ENCODE peak calls at places on chromosomes 3 and 15, in eight cellular contexts. One of them, this sample, is unnamed.

GRCh38 chr15:25241241-25241801 is 197.5 kb downstream of the UBE3A start:
- DNase-seq in lower leg skin: no peak
- DNase-seq in Caco-2: no peak
- DNase-seq in cardiac fibroblast: no peak
- DNase-seq in GM12864: no peak
- DNase-seq in esophagus squamous epithelium: no peak
- DNase-seq in fibroblast of pulmonary artery: no peak
- DNase-seq in activated CD8-positive, alpha-beta T cell treated with anti-CD3 and anti-CD28 coated beads for 36 hours: no peak
- DNase-seq in this sample: no peak

GRCh38 chr3:17745301-17745700 is 2.9 kb upstream of the TBC1D5 start:
- DNase-seq in lower leg skin: no peak
- DNase-seq in Caco-2: peak
- DNase-seq in cardiac fibroblast: no peak
- DNase-seq in GM12864: no peak
- DNase-seq in esophagus squamous epithelium: no peak
- DNase-seq in fibroblast of pulmonary artery: no peak
- DNase-seq in activated CD8-positive, alpha-beta T cell treated with anti-CD3 and anti-CD28 coated beads for 36 hours: no peak
- DNase-seq in this sample: no peak

GRCh38 chr3:164194842-164195241 is 883.5 kb downstream of the SI start:
- DNase-seq in lower leg skin: no peak
- DNase-seq in Caco-2: no peak
- DNase-seq in cardiac fibroblast: no peak
- DNase-seq in GM12864: no peak
- DNase-seq in esophagus squamous epithelium: no peak
- DNase-seq in fibroblast of pulmonary artery: no peak
- DNase-seq in activated CD8-positive, alpha-beta T cell treated with anti-CD3 and anti-CD28 coated beads for 36 hours: no peak
- DNase-seq in this sample: no peak

GRCh38 chr15:92845109-92845508 is 55.0 kb upstream of the CHD2 start:
- DNase-seq in lower leg skin: no peak
- DNase-seq in Caco-2: no peak
- DNase-seq in cardiac fibroblast: peak
- DNase-seq in GM12864: no peak
- DNase-seq in esophagus squamous epithelium: no peak
- DNase-seq in fibroblast of pulmonary artery: peak
- DNase-seq in activated CD8-positive, alpha-beta T cell treated with anti-CD3 and anti-CD28 coated beads for 36 hours: no peak
- DNase-seq in this sample: peak

GRCh38 chr15:63495780-63496179 is 8.6 kb upstream of the USP3 start:
- DNase-seq in lower leg skin: no peak
- DNase-seq in Caco-2: no peak
- DNase-seq in cardiac fibroblast: no peak
- DNase-seq in GM12864: no peak
- DNase-seq in esophagus squamous epithelium: no peak
- DNase-seq in fibroblast of pulmonary artery: no peak
- DNase-seq in activated CD8-positive, alpha-beta T cell treated with anti-CD3 and anti-CD28 coated beads for 36 hours: no peak
- DNase-seq in this sample: no peak

GRCh38 chr3:136250862-136251460 is 821 bp downstream of the PCCB start:
- DNase-seq in lower leg skin: peak
- DNase-seq in Caco-2: peak
- DNase-seq in cardiac fibroblast: peak
- DNase-seq in GM12864: no peak
- DNase-seq in esophagus squamous epithelium: no peak
- DNase-seq in fibroblast of pulmonary artery: peak
- DNase-seq in activated CD8-positive, alpha-beta T cell treated with anti-CD3 and anti-CD28 coated beads for 36 hours: peak
- DNase-seq in this sample: peak

GRCh38 chr15:62403164-62403809 is 238.2 kb upstream of the C2CD4B start:
- DNase-seq in lower leg skin: no peak
- DNase-seq in Caco-2: no peak
- DNase-seq in cardiac fibroblast: peak
- DNase-seq in GM12864: no peak
- DNase-seq in esophagus squamous epithelium: no peak
- DNase-seq in fibroblast of pulmonary artery: peak
- DNase-seq in activated CD8-positive, alpha-beta T cell treated with anti-CD3 and anti-CD28 coated beads for 36 hours: no peak
- DNase-seq in this sample: no peak

GRCh38 chr3:132256984-132257383 is 60.2 kb upstream of the ACP3 start:
- DNase-seq in lower leg skin: no peak
- DNase-seq in Caco-2: peak
- DNase-seq in cardiac fibroblast: peak
- DNase-seq in GM12864: no peak
- DNase-seq in esophagus squamous epithelium: no peak
- DNase-seq in fibroblast of pulmonary artery: peak
- DNase-seq in activated CD8-positive, alpha-beta T cell treated with anti-CD3 and anti-CD28 coated beads for 36 hours: no peak
- DNase-seq in this sample: no peak

GRCh38 chr3:108818404-108818803 is 4.2 kb upstream of the TRAT1 start:
- DNase-seq in lower leg skin: no peak
- DNase-seq in Caco-2: peak
- DNase-seq in cardiac fibroblast: no peak
- DNase-seq in GM12864: peak
- DNase-seq in esophagus squamous epithelium: no peak
- DNase-seq in fibroblast of pulmonary artery: peak
- DNase-seq in activated CD8-positive, alpha-beta T cell treated with anti-CD3 and anti-CD28 coated beads for 36 hours: peak
- DNase-seq in this sample: peak

GRCh38 chr3:124266517-124266916 is 274.6 kb upstream of the ROPN1 start:
- DNase-seq in lower leg skin: no peak
- DNase-seq in Caco-2: no peak
- DNase-seq in cardiac fibroblast: peak
- DNase-seq in GM12864: no peak
- DNase-seq in esophagus squamous epithelium: no peak
- DNase-seq in fibroblast of pulmonary artery: peak
- DNase-seq in activated CD8-positive, alpha-beta T cell treated with anti-CD3 and anti-CD28 coated beads for 36 hours: no peak
- DNase-seq in this sample: no peak

GRCh38 chr3:147410518-147411234 is 1.5 kb downstream of the ZIC1 start:
- DNase-seq in lower leg skin: no peak
- DNase-seq in Caco-2: no peak
- DNase-seq in cardiac fibroblast: peak
- DNase-seq in GM12864: no peak
- DNase-seq in esophagus squamous epithelium: no peak
- DNase-seq in fibroblast of pulmonary artery: peak
- DNase-seq in activated CD8-positive, alpha-beta T cell treated with anti-CD3 and anti-CD28 coated beads for 36 hours: peak
- DNase-seq in this sample: no peak

GRCh38 chr15:85730001-85730820 is 64.5 kb downstream of the KLHL25 start:
- DNase-seq in lower leg skin: no peak
- DNase-seq in Caco-2: peak
- DNase-seq in cardiac fibroblast: peak
- DNase-seq in GM12864: no peak
- DNase-seq in esophagus squamous epithelium: no peak
- DNase-seq in fibroblast of pulmonary artery: peak
- DNase-seq in activated CD8-positive, alpha-beta T cell treated with anti-CD3 and anti-CD28 coated beads for 36 hours: peak
- DNase-seq in this sample: peak
- TF ChIP-seq CTCF in lower leg skin: peak
- TF ChIP-seq CTCF in Caco-2: peak
- TF ChIP-seq CTCF in cardiac fibroblast: peak
- TF ChIP-seq CTCF in GM12864: peak
- TF ChIP-seq CTCF in esophagus squamous epithelium: peak
- TF ChIP-seq CTCF in fibroblast of pulmonary artery: peak
- TF ChIP-seq CTCF in activated CD8-positive, alpha-beta T cell treated with anti-CD3 and anti-CD28 coated beads for 36 hours: peak
- TF ChIP-seq CTCF in this sample: peak

GRCh38 chr3:187696036-187696435 is 6.3 kb downstream of the RTP2 start:
- DNase-seq in lower leg skin: no peak
- DNase-seq in Caco-2: no peak
- DNase-seq in cardiac fibroblast: no peak
- DNase-seq in GM12864: no peak
- DNase-seq in esophagus squamous epithelium: no peak
- DNase-seq in fibroblast of pulmonary artery: no peak
- DNase-seq in activated CD8-positive, alpha-beta T cell treated with anti-CD3 and anti-CD28 coated beads for 36 hours: no peak
- DNase-seq in this sample: no peak
- TF ChIP-seq CTCF in lower leg skin: no peak
- TF ChIP-seq CTCF in Caco-2: no peak
- TF ChIP-seq CTCF in cardiac fibroblast: no peak
- TF ChIP-seq CTCF in GM12864: no peak
- TF ChIP-seq CTCF in esophagus squamous epithelium: no peak
- TF ChIP-seq CTCF in fibroblast of pulmonary artery: no peak
- TF ChIP-seq CTCF in activated CD8-positive, alpha-beta T cell treated with anti-CD3 and anti-CD28 coated beads for 36 hours: no peak
- TF ChIP-seq CTCF in this sample: no peak

DNA sequence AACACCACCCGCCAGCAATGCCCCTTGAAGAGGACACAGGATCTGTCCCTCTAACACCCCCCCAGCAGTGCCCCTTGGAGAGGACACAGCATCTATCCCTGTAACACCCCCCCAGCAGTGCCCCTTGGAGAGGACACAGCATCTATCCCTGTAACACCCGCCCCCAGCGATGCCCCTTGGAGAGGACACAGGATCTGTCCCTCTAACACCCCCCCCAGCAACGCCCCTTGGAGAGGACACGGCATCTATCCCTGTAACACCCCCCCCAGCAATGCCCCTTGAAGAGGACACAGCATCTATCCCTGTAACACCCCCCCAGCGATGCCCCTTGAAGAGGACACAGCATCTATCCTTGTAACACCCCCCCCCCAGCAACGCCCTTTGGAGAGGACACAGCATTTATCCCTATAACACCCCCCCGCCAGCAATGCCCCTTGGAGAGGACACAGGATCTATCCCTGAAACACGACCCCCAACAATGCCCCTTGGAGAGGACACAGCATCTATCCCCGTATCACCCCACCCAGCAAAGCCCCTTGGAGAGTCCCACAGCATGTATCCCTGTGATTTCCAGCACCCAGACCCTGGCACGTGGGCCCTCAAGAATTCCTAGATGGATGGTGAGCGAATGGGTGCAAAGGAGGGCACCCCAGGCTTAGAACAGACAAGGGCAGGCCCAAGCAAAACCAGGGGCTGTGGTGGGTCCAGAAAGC is 26.9 kb downstream of the TNK2 start:
- DNase-seq in lower leg skin: no peak
- DNase-seq in Caco-2: no peak
- DNase-seq in cardiac fibroblast: no peak
- DNase-seq in GM12864: no peak
- DNase-seq in esophagus squamous epithelium: no peak
- DNase-seq in fibroblast of pulmonary artery: no peak
- DNase-seq in activated CD8-positive, alpha-beta T cell treated with anti-CD3 and anti-CD28 coated beads for 36 hours: no peak
- DNase-seq in this sample: no peak
- TF ChIP-seq CTCF in lower leg skin: no peak
- TF ChIP-seq CTCF in Caco-2: no peak
- TF ChIP-seq CTCF in cardiac fibroblast: no peak
- TF ChIP-seq CTCF in GM12864: no peak
- TF ChIP-seq CTCF in esophagus squamous epithelium: no peak
- TF ChIP-seq CTCF in fibroblast of pulmonary artery: no peak
- TF ChIP-seq CTCF in activated CD8-positive, alpha-beta T cell treated with anti-CD3 and anti-CD28 coated beads for 36 hours: no peak
- TF ChIP-seq CTCF in this sample: no peak

DNA sequence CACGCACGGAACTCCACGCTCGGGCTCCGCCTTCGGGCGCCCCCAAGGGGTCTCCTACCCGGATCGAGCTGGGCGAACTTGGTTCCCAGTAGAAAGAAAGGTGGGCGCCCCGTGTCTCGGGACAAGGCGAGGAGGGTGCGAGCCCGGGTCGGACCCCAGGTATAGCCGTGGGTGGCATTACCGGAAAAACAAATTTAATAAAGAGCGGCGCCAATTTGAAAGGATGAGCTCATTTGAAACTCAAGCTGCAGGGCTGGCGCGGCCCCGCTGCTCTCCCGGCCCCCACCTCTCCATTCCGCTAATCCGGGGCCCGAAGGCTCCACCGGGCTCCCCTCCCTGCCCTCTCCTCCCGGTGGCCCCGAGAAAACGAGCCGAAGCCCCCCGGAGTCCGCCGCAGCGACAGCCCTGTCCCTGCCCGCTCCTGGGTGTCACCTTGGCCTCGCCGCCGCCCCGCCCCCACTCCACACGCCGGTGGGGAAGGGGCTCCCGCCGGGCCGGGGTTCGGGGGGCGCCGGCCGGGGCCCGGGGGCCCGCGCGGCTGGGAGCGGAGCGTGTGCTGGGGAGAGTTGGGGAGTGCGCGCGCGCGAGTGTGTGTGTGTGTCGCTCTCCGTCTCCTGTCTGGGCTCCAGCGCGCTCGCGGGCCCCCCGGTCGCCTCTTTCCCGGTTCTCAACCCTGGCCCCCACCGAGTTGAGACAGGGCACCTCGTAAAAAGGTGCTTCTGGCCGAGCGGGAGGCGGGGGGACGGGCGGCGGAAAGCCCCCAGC is 1.4 kb downstream of the IGF2BP2 start:
- DNase-seq in lower leg skin: peak
- DNase-seq in Caco-2: peak
- DNase-seq in cardiac fibroblast: peak
- DNase-seq in GM12864: no peak
- DNase-seq in esophagus squamous epithelium: no peak
- DNase-seq in fibroblast of pulmonary artery: peak
- DNase-seq in activated CD8-positive, alpha-beta T cell treated with anti-CD3 and anti-CD28 coated beads for 36 hours: peak
- DNase-seq in this sample: peak
- TF ChIP-seq CTCF in lower leg skin: no peak
- TF ChIP-seq CTCF in Caco-2: peak
- TF ChIP-seq CTCF in cardiac fibroblast: peak
- TF ChIP-seq CTCF in GM12864: no peak
- TF ChIP-seq CTCF in esophagus squamous epithelium: no peak
- TF ChIP-seq CTCF in fibroblast of pulmonary artery: no peak
- TF ChIP-seq CTCF in activated CD8-positive, alpha-beta T cell treated with anti-CD3 and anti-CD28 coated beads for 36 hours: no peak
- TF ChIP-seq CTCF in this sample: no peak

GRCh38 chr3:172188511-172188910 is 149.1 kb downstream of the FNDC3B start:
- DNase-seq in lower leg skin: no peak
- DNase-seq in Caco-2: no peak
- DNase-seq in cardiac fibroblast: no peak
- DNase-seq in GM12864: no peak
- DNase-seq in esophagus squamous epithelium: no peak
- DNase-seq in fibroblast of pulmonary artery: no peak
- DNase-seq in activated CD8-positive, alpha-beta T cell treated with anti-CD3 and anti-CD28 coated beads for 36 hours: no peak
- DNase-seq in this sample: no peak
- TF ChIP-seq CTCF in lower leg skin: no peak
- TF ChIP-seq CTCF in Caco-2: no peak
- TF ChIP-seq CTCF in cardiac fibroblast: no peak
- TF ChIP-seq CTCF in GM12864: no peak
- TF ChIP-seq CTCF in esophagus squamous epithelium: no peak
- TF ChIP-seq CTCF in fibroblast of pulmonary artery: no peak
- TF ChIP-seq CTCF in activated CD8-positive, alpha-beta T cell treated with anti-CD3 and anti-CD28 coated beads for 36 hours: no peak
- TF ChIP-seq CTCF in this sample: no peak

GRCh38 chr15:99365232-99365631 is 114.0 kb downstream of the LRRC28 start:
- DNase-seq in lower leg skin: no peak
- DNase-seq in Caco-2: no peak
- DNase-seq in cardiac fibroblast: no peak
- DNase-seq in GM12864: peak
- DNase-seq in esophagus squamous epithelium: no peak
- DNase-seq in fibroblast of pulmonary artery: no peak
- DNase-seq in activated CD8-positive, alpha-beta T cell treated with anti-CD3 and anti-CD28 coated beads for 36 hours: peak
- DNase-seq in this sample: peak

GRCh38 chr15:99359760-99360159 is 108.5 kb downstream of the LRRC28 start:
- DNase-seq in lower leg skin: no peak
- DNase-seq in Caco-2: no peak
- DNase-seq in cardiac fibroblast: no peak
- DNase-seq in GM12864: no peak
- DNase-seq in esophagus squamous epithelium: no peak
- DNase-seq in fibroblast of pulmonary artery: no peak
- DNase-seq in activated CD8-positive, alpha-beta T cell treated with anti-CD3 and anti-CD28 coated beads for 36 hours: no peak
- DNase-seq in this sample: no peak

GRCh38 chr15:99366013-99366412 is 114.7 kb downstream of the LRRC28 start:
- DNase-seq in lower leg skin: no peak
- DNase-seq in Caco-2: no peak
- DNase-seq in cardiac fibroblast: no peak
- DNase-seq in GM12864: no peak
- DNase-seq in esophagus squamous epithelium: no peak
- DNase-seq in fibroblast of pulmonary artery: no peak
- DNase-seq in activated CD8-positive, alpha-beta T cell treated with anti-CD3 and anti-CD28 coated beads for 36 hours: no peak
- DNase-seq in this sample: no peak

DNA sequence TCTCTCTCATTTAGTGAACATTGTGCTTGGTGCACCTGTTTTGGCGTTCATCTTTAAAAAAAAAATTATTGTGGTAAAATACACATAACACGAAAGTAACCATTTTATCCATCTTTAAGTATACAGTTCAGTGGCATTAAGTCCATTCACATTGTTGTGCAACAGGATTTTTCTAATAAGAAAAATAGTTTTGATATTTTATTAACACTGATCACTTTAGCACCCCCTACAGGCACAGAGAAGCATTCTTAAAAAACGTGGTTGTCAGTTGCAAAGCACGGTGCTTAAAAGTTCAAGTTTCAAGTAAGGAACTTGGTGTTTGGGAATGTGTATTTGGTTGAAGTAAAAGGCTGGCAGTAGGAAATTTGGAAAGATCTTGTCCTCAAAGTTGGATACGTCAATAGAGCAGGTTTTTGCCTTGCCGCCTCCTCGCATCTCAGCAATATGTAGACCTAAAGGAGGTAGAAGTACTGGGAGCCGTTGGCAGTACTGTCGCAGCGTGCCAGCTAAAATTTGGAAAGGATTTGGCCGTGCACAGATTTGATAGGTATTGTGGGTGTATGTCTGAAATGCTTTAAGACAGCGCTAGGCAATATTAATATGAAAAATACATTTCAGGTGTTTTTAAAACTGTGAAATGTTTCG is 110.4 kb downstream of the LRRC28 start:
- DNase-seq in lower leg skin: no peak
- DNase-seq in Caco-2: no peak
- DNase-seq in cardiac fibroblast: peak
- DNase-seq in GM12864: no peak
- DNase-seq in esophagus squamous epithelium: no peak
- DNase-seq in fibroblast of pulmonary artery: peak
- DNase-seq in activated CD8-positive, alpha-beta T cell treated with anti-CD3 and anti-CD28 coated beads for 36 hours: no peak
- DNase-seq in this sample: no peak
- TF ChIP-seq CTCF in lower leg skin: no peak
- TF ChIP-seq CTCF in Caco-2: no peak
- TF ChIP-seq CTCF in cardiac fibroblast: peak
- TF ChIP-seq CTCF in GM12864: peak
- TF ChIP-seq CTCF in esophagus squamous epithelium: no peak
- TF ChIP-seq CTCF in fibroblast of pulmonary artery: peak
- TF ChIP-seq CTCF in activated CD8-positive, alpha-beta T cell treated with anti-CD3 and anti-CD28 coated beads for 36 hours: peak
- TF ChIP-seq CTCF in this sample: no peak

This sample was measured in GM10248.